ENCODE peak calls at places on chromosome 1, in four cellular contexts. One of them, this sample, is unnamed.

GRCh38 chr1:228434674-228435073 is 18.0 kb upstream of the TRIM17 start:
- DNase-seq in nephron progenitor cell: no peak
- DNase-seq in HFF-Myc: no peak
- DNase-seq in T-helper 9 cell: no peak
- DNase-seq in this sample: no peak

GRCh38 chr1:112721966-112722524 is 6.9 kb upstream of the PPM1J start:
- DNase-seq in nephron progenitor cell: no peak
- DNase-seq in HFF-Myc: no peak
- DNase-seq in T-helper 9 cell: no peak
- DNase-seq in this sample: no peak

GRCh38 chr1:159007734-159008133 is 2.0 kb upstream of the IFI16 start:
- DNase-seq in nephron progenitor cell: no peak
- DNase-seq in HFF-Myc: no peak
- DNase-seq in T-helper 9 cell: no peak
- DNase-seq in this sample: no peak

GRCh38 chr1:211734791-211735190 is 59.4 kb upstream of the NEK2 start:
- DNase-seq in nephron progenitor cell: no peak
- DNase-seq in HFF-Myc: no peak
- DNase-seq in T-helper 9 cell: no peak
- DNase-seq in this sample: no peak

GRCh38 chr1:109327285-109327684 is 20.5 kb upstream of the MYBPHL start:
- DNase-seq in nephron progenitor cell: no peak
- DNase-seq in HFF-Myc: no peak
- DNase-seq in T-helper 9 cell: no peak
- DNase-seq in this sample: no peak

GRCh38 chr1:30191154-30191702 is 532.2 kb downstream of the MATN1 start:
- DNase-seq in nephron progenitor cell: peak; percentile 22
- DNase-seq in HFF-Myc: peak; percentile 78
- DNase-seq in T-helper 9 cell: peak; percentile 23
- DNase-seq in this sample: no peak

GRCh38 chr1:212967767-212968166 is 17.4 kb downstream of the VASH2 start:
- DNase-seq in nephron progenitor cell: no peak
- DNase-seq in HFF-Myc: no peak
- DNase-seq in T-helper 9 cell: no peak
- DNase-seq in this sample: no peak

GRCh38 chr1:168379110-168379860 is 98.6 kb downstream of the TBX19 start:
- DNase-seq in nephron progenitor cell: no peak
- DNase-seq in HFF-Myc: no peak
- DNase-seq in T-helper 9 cell: no peak
- DNase-seq in this sample: no peak

GRCh38 chr1:182670032-182670431 is 14.4 kb downstream of the RGS8 start:
- DNase-seq in nephron progenitor cell: no peak
- DNase-seq in HFF-Myc: no peak
- DNase-seq in T-helper 9 cell: no peak
- DNase-seq in this sample: no peak

GRCh38 chr1:113937146-113937545 is 8.0 kb downstream of the HIPK1 start:
- DNase-seq in nephron progenitor cell: no peak
- DNase-seq in HFF-Myc: no peak
- DNase-seq in T-helper 9 cell: no peak
- DNase-seq in this sample: no peak

GRCh38 chr1:81681570-81681969 is 119.2 kb upstream of the ADGRL2 start:
- DNase-seq in nephron progenitor cell: no peak
- DNase-seq in HFF-Myc: no peak
- DNase-seq in T-helper 9 cell: no peak
- DNase-seq in this sample: no peak

GRCh38 chr1:226634156-226634588 is 85.6 kb downstream of the STUM start:
- DNase-seq in nephron progenitor cell: peak; percentile 91
- DNase-seq in HFF-Myc: no peak
- DNase-seq in T-helper 9 cell: peak; percentile 84
- DNase-seq in this sample: peak; percentile 70

GRCh38 chr1:71561729-71562128 is 480.9 kb upstream of the ZRANB2 start:
- DNase-seq in nephron progenitor cell: no peak
- DNase-seq in HFF-Myc: peak; percentile 37
- DNase-seq in T-helper 9 cell: no peak
- DNase-seq in this sample: no peak

GRCh38 chr1:156063997-156064285 is 3.0 kb downstream of the RAB25 start:
- DNase-seq in nephron progenitor cell: no peak
- DNase-seq in HFF-Myc: no peak
- DNase-seq in T-helper 9 cell: no peak
- DNase-seq in this sample: no peak

GRCh38 chr1:8911416-8912309 is 33.2 kb upstream of the ENO1 start:
- DNase-seq in nephron progenitor cell: no peak
- DNase-seq in HFF-Myc: no peak
- DNase-seq in T-helper 9 cell: no peak
- DNase-seq in this sample: no peak

GRCh38 chr1:103541431-103541830 is 15.9 kb downstream of the RNPC3 start:
- DNase-seq in nephron progenitor cell: no peak
- DNase-seq in HFF-Myc: no peak
- DNase-seq in T-helper 9 cell: no peak
- DNase-seq in this sample: no peak

GRCh38 chr1:43121251-43121650 is 50.8 kb downstream of the EBNA1BP2 start:
- DNase-seq in nephron progenitor cell: no peak
- DNase-seq in HFF-Myc: no peak
- DNase-seq in T-helper 9 cell: no peak
- DNase-seq in this sample: no peak

GRCh38 chr1:231993968-231994455 is 367.4 kb downstream of the DISC1 start:
- DNase-seq in nephron progenitor cell: no peak
- DNase-seq in HFF-Myc: no peak
- DNase-seq in T-helper 9 cell: no peak
- DNase-seq in this sample: no peak

GRCh38 chr1:168441745-168442144 is 102.1 kb downstream of the XCL2 start:
- DNase-seq in nephron progenitor cell: no peak
- DNase-seq in HFF-Myc: no peak
- DNase-seq in T-helper 9 cell: no peak
- DNase-seq in this sample: no peak

GRCh38 chr1:91864017-91864700 is 21.8 kb downstream of the TGFBR3 start:
- DNase-seq in nephron progenitor cell: no peak
- DNase-seq in HFF-Myc: no peak
- DNase-seq in T-helper 9 cell: no peak
- DNase-seq in this sample: no peak

GRCh38 chr1:113058861-113059441 is 14.0 kb upstream of the LRIG2 start:
- DNase-seq in nephron progenitor cell: peak; percentile 31
- DNase-seq in HFF-Myc: no peak
- DNase-seq in T-helper 9 cell: no peak
- DNase-seq in this sample: no peak

GRCh38 chr1:151327903-151328674 is 873 bp upstream of the PI4KB start:
- DNase-seq in nephron progenitor cell: peak; percentile 39
- DNase-seq in HFF-Myc: no peak
- DNase-seq in T-helper 9 cell: no peak
- DNase-seq in this sample: no peak

GRCh38 chr1:162854245-162854860 is 6.6 kb downstream of the CCDC190 start:
- DNase-seq in nephron progenitor cell: peak; percentile 69
- DNase-seq in HFF-Myc: peak; percentile 61
- DNase-seq in T-helper 9 cell: peak; percentile 24
- DNase-seq in this sample: no peak

GRCh38 chr1:232590742-232591082 is 39.2 kb downstream of the SIPA1L2 start:
- DNase-seq in nephron progenitor cell: no peak
- DNase-seq in HFF-Myc: no peak
- DNase-seq in T-helper 9 cell: no peak
- DNase-seq in this sample: no peak

GRCh38 chr1:205907794-205908193 is 35.5 kb downstream of the SLC26A9 start:
- DNase-seq in nephron progenitor cell: no peak
- DNase-seq in HFF-Myc: no peak
- DNase-seq in T-helper 9 cell: no peak
- DNase-seq in this sample: no peak

GRCh38 chr1:19934336-19934735 is 10.9 kb upstream of the PLA2G2E start:
- DNase-seq in nephron progenitor cell: no peak
- DNase-seq in HFF-Myc: no peak
- DNase-seq in T-helper 9 cell: no peak
- DNase-seq in this sample: no peak

GRCh38 chr1:30184393-30185141 is 538.8 kb downstream of the MATN1 start:
- DNase-seq in nephron progenitor cell: no peak
- DNase-seq in HFF-Myc: no peak
- DNase-seq in T-helper 9 cell: no peak
- DNase-seq in this sample: no peak

GRCh38 chr1:181985281-181985680 is 76.2 kb downstream of the ZNF648 start:
- DNase-seq in nephron progenitor cell: no peak
- DNase-seq in HFF-Myc: no peak
- DNase-seq in T-helper 9 cell: no peak
- DNase-seq in this sample: no peak

GRCh38 chr1:110150330-110151174 is at the start of gene SLC6A17:
- DNase-seq in nephron progenitor cell: peak; percentile 78
- DNase-seq in HFF-Myc: no peak
- DNase-seq in T-helper 9 cell: no peak
- DNase-seq in this sample: peak; percentile 45

GRCh38 chr1:72937905-72938304 is 655.6 kb upstream of the NEGR1 start:
- DNase-seq in nephron progenitor cell: no peak
- DNase-seq in HFF-Myc: no peak
- DNase-seq in T-helper 9 cell: no peak
- DNase-seq in this sample: no peak

GRCh38 chr1:241762713-241763339 is 85.2 kb upstream of the EXO1 start:
- DNase-seq in nephron progenitor cell: no peak
- DNase-seq in HFF-Myc: no peak
- DNase-seq in T-helper 9 cell: no peak
- DNase-seq in this sample: no peak

GRCh38 chr1:24379733-24380315 is 33.8 kb downstream of the STPG1 start:
- DNase-seq in nephron progenitor cell: no peak
- DNase-seq in HFF-Myc: no peak
- DNase-seq in T-helper 9 cell: no peak
- DNase-seq in this sample: no peak

GRCh38 chr1:17309701-17310640 is 2.0 kb downstream of the PADI4 start:
- DNase-seq in nephron progenitor cell: no peak
- DNase-seq in HFF-Myc: no peak
- DNase-seq in T-helper 9 cell: no peak
- DNase-seq in this sample: no peak

GRCh38 chr1:9197186-9198099 is 37.1 kb upstream of the H6PD start:
- DNase-seq in nephron progenitor cell: no peak
- DNase-seq in HFF-Myc: no peak
- DNase-seq in T-helper 9 cell: no peak
- DNase-seq in this sample: no peak

GRCh38 chr1:17120962-17121837 is 1.9 kb upstream of the PADI2 start:
- DNase-seq in nephron progenitor cell: no peak
- DNase-seq in HFF-Myc: no peak
- DNase-seq in T-helper 9 cell: no peak
- DNase-seq in this sample: no peak

GRCh38 chr1:7592120-7592798 is 178.8 kb upstream of the VAMP3 start:
- DNase-seq in nephron progenitor cell: peak; percentile 0
- DNase-seq in HFF-Myc: no peak
- DNase-seq in T-helper 9 cell: no peak
- DNase-seq in this sample: no peak

This sample was measured in neuronal stem cell.